ENCODE peak calls at places on chromosomes 16 and 17, in five cellular contexts. G is SK-N-SH; D is GM23338; E is CD8-positive, alpha-beta memory T cell; C is PC-9. Y is an unnamed sample.

GRCh38 chr17:1627219-1627986 is 1.2 kb downstream of the SLC43A2 start:
- DNase-seq in E (no peak), G (no peak), C (no peak), D (peak; percentile 56), Y (peak; percentile 91)

GRCh38 chr17:39144414-39144813 is 7.0 kb downstream of the PLXDC1 start:
- DNase-seq in C (peak; percentile 44), G (no peak), E (no peak), D (no peak), Y (peak; percentile 20)

GRCh38 chr17:77279448-77280303 is 138.9 kb downstream of the SEC14L1 start:
- DNase-seq in D (peak; percentile 55), E (no peak), G (peak; percentile 44), C (peak; percentile 78), Y (peak; percentile 67)

GRCh38 chr17:60952747-60953146 is 275.1 kb downstream of the BCAS3 start:
- DNase-seq in D (no peak), E (no peak), C (no peak), G (no peak), Y (no peak)

GRCh38 chr17:76558210-76559095 is 18.6 kb downstream of the PRCD start:
- DNase-seq in D (no peak), E (no peak), C (no peak), G (peak; percentile 69), Y (peak; percentile 39)

GRCh38 chr16:2799852-2800226 is 1.6 kb downstream of the PRSS41 start:
- DNase-seq in D (no peak), E (no peak), G (no peak), C (no peak), Y (no peak)

GRCh38 chr16:85396879-85397871 is 215.9 kb upstream of the GSE1 start:
- DNase-seq in G (no peak), D (peak; percentile 54), E (no peak), C (peak; percentile 62), Y (peak; percentile 77)

GRCh38 chr17:8698142-8699050 is 46.2 kb downstream of the CCDC42 start:
- DNase-seq in D (no peak), E (no peak), G (peak; percentile 55), C (no peak), Y (peak; percentile 60)

GRCh38 chr17:31792007-31792585 is 66.9 kb downstream of the COPRS start:
- DNase-seq in G (no peak), C (no peak), E (no peak), D (no peak), Y (no peak)

GRCh38 chr17:66952031-66952524 is 12.4 kb upstream of the CACNG4 start:
- DNase-seq in C (peak; percentile 96), G (no peak), E (no peak), D (peak; percentile 64), Y (no peak)

GRCh38 chr16:11329080-11329491 is 16.2 kb upstream of the RMI2 start:
- DNase-seq in C (no peak), G (no peak), E (no peak), D (peak; percentile 90), Y (peak; percentile 81)
- H3K4me3 ChIP-seq in C (peak overlapping the region; percentile 21), G (peak overlapping the region; percentile 20), E (no peak overlapping the region), D (peak overlapping the region; percentile 34), Y (no peak overlapping the region)

GRCh38 chr16:89491974-89492687 is 1.8 kb upstream of the ANKRD11 start:
- DNase-seq in E (no peak), G (peak; percentile 44), C (no peak), D (no peak), Y (peak; percentile 32)
- H3K4me3 ChIP-seq in E (no peak overlapping the region), G (peak overlapping the region; percentile 89), C (peak overlapping the region; percentile 91), D (peak overlapping the region; percentile 93), Y (no peak overlapping the region)

GRCh38 chr17:333626-334396 is 18.8 kb downstream of the RPH3AL start:
- DNase-seq in D (peak; percentile 57), G (peak; percentile 87), C (no peak), E (peak; percentile 62), Y (peak; percentile 95)
- H3K4me3 ChIP-seq in D (no peak overlapping the region), G (no peak overlapping the region), C (no peak overlapping the region), E (no peak overlapping the region), Y (no peak overlapping the region)

GRCh38 chr17:49880291-49881053 is 32.6 kb upstream of the TAC4 start:
- DNase-seq in E (peak; percentile 64), D (peak; percentile 96), C (peak; percentile 88), G (peak; percentile 97), Y (peak; percentile 99)
- H3K4me3 ChIP-seq in E (no peak overlapping the region), D (peak overlapping the region; percentile 66), C (peak overlapping the region; percentile 23), G (no peak overlapping the region), Y (peak overlapping the region; percentile 40)

DNA sequence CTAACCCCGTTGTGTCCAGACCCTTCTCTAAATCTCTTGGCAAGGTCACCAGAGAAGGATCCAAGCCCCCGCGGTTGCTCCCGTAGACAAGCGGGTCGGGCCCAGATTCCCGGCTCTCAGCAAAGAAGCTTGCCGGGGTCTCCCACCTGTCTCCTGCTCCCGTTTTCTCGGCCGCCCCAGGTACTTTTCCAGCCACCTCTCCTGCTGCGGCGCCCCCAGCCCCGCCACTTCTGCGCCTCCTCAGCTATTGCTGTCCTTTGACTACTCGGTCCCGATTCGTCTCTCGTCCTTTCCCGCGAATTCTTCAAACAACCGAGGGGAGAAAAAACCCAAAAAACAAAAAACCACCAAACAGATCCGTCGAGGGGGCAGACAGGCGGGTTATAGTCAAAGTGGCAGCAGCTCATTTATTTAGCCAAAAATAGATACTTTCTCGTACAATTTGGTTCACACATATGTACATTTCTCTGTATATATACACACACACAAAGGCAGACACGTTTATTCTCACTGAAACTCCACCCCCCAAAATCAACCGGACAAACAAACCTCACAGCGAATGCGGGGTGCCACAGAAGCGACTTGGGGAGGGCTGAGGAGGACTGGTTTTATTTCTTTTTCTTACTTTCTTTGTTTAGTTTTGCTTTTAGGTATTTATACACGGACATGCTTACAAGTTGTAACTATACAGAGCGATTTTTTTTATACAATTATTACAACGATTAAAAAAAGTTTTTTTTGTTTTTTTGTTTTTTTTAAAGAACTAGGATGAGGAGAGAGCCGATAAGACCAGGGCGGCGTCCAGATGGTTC is 3.5 kb downstream of the IRX3 start:
- DNase-seq in E (no peak), G (no peak), C (no peak), D (peak; percentile 56), Y (peak; percentile 56)
- H3K4me3 ChIP-seq in E (no peak overlapping the region), G (no peak overlapping the region), C (peak overlapping the region; percentile 98), D (peak overlapping the region; percentile 94), Y (no peak overlapping the region)

DNA sequence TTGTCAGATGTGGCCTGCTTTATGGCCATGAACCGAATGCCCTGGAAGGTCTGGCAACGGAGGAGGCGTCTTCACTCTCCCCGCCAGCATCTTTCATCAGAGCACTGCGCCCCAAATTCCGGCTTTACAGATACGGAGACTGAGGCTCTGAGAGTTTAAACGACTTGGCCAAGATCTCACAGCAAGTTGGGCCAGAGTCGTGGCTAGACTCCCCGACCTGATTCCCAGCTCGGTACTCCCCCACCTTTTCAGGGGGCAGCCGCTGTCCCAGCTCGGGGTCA is 1.7 kb downstream of the NGFR start:
- DNase-seq in C (no peak), E (no peak), D (no peak), G (no peak), Y (no peak)
- H3K4me3 ChIP-seq in C (no peak overlapping the region), E (peak overlapping the region; percentile 51), D (peak overlapping the region; percentile 80), G (peak overlapping the region; percentile 63), Y (peak overlapping the region; percentile 69)

GRCh38 chr17:82314721-82315605 is 2.4 kb downstream of the CD7 start:
- DNase-seq in E (no peak), D (no peak), C (no peak), G (no peak), Y (no peak)
- H3K4me3 ChIP-seq in E (peak overlapping the region; percentile 91), D (peak overlapping the region; percentile 51), C (no peak overlapping the region), G (no peak overlapping the region), Y (no peak overlapping the region)

GRCh38 chr16:72457243-72457925 is 285.4 kb upstream of the PMFBP1 start:
- DNase-seq in D (no peak), E (no peak), C (no peak), G (no peak), Y (no peak)

GRCh38 chr16:72455743-72456659 is 284.0 kb upstream of the PMFBP1 start:
- DNase-seq in D (no peak), C (no peak), G (no peak), E (no peak), Y (no peak)

DNA sequence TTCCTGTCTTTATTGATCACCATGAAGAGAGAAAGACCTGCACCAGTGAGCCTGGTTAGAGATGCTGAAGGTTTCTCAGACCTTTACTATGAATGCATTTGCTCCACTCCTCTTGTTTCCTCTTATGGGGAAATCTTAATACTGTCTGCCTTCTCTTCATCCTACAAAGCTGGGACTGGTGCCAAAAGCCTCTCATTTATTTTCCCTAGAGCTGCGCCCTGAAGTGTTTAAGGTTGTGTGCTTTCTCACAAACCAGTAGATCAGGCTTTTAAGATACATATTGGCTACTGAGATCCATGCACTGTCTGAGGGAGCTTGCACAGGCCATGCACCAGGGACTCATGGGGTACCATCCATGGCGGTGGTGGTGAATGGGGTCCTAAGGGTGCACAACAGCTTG is 286.1 kb upstream of the PMFBP1 start:
- DNase-seq in G (no peak), D (no peak), E (no peak), C (no peak), Y (no peak)
- H3K4me3 ChIP-seq in G (no peak overlapping the region), D (no peak overlapping the region), E (no peak overlapping the region), C (no peak overlapping the region), Y (no peak overlapping the region)

Y was measured in H7.